ENCODE peak calls at places on chromosomes 6 and 20, in seven cellular contexts. One of them, this sample, is unnamed.

GRCh38 chr20:34337982-34338756 is 24.9 kb upstream of the ITCH start:
- DNase-seq in AG10803: no peak
- DNase-seq in NCI-H510A treated with DMSO at 0.1 percent for 48 hours: no peak
- DNase-seq in foreskin keratinocyte: no peak
- DNase-seq in esophagus squamous epithelium: no peak
- DNase-seq in NCI-H1105 treated with DMSO at 0.1 percent for 48 hours: no peak
- DNase-seq in mesenchymal stem cell: no peak
- DNase-seq in this sample: no peak

GRCh38 chr20:13684566-13685222 is 46.0 kb upstream of the TASP1 start:
- DNase-seq in AG10803: peak
- DNase-seq in esophagus squamous epithelium: no peak
- DNase-seq in NCI-H510A treated with DMSO at 0.1 percent for 48 hours: no peak
- DNase-seq in foreskin keratinocyte: no peak
- DNase-seq in mesenchymal stem cell: no peak
- DNase-seq in NCI-H1105 treated with DMSO at 0.1 percent for 48 hours: no peak
- DNase-seq in this sample: no peak

GRCh38 chr20:62617711-62618483 is 24.4 kb upstream of the SLCO4A1 start:
- DNase-seq in AG10803: no peak
- DNase-seq in NCI-H510A treated with DMSO at 0.1 percent for 48 hours: no peak
- DNase-seq in esophagus squamous epithelium: no peak
- DNase-seq in foreskin keratinocyte: no peak
- DNase-seq in NCI-H1105 treated with DMSO at 0.1 percent for 48 hours: no peak
- DNase-seq in mesenchymal stem cell: no peak
- DNase-seq in this sample: no peak

GRCh38 chr6:134853111-134854055 is 96.5 kb downstream of the ALDH8A1 start:
- DNase-seq in esophagus squamous epithelium: no peak
- DNase-seq in AG10803: peak
- DNase-seq in mesenchymal stem cell: no peak
- DNase-seq in NCI-H1105 treated with DMSO at 0.1 percent for 48 hours: no peak
- DNase-seq in NCI-H510A treated with DMSO at 0.1 percent for 48 hours: peak
- DNase-seq in foreskin keratinocyte: peak
- DNase-seq in this sample: no peak

GRCh38 chr6:41682966-41683459 is 44.7 kb downstream of the MDFI start:
- DNase-seq in mesenchymal stem cell: no peak
- DNase-seq in foreskin keratinocyte: no peak
- DNase-seq in AG10803: no peak
- DNase-seq in NCI-H510A treated with DMSO at 0.1 percent for 48 hours: no peak
- DNase-seq in NCI-H1105 treated with DMSO at 0.1 percent for 48 hours: no peak
- DNase-seq in esophagus squamous epithelium: no peak
- DNase-seq in this sample: no peak

GRCh38 chr6:28988536-28989415 is 16.3 kb downstream of the ZNF311 start:
- DNase-seq in foreskin keratinocyte: peak
- DNase-seq in mesenchymal stem cell: peak
- DNase-seq in NCI-H1105 treated with DMSO at 0.1 percent for 48 hours: no peak
- DNase-seq in AG10803: peak
- DNase-seq in esophagus squamous epithelium: no peak
- DNase-seq in NCI-H510A treated with DMSO at 0.1 percent for 48 hours: peak
- DNase-seq in this sample: no peak

GRCh38 chr6:33744895-33745546 is 1.7 kb downstream of the IP6K3 start:
- DNase-seq in mesenchymal stem cell: peak
- DNase-seq in esophagus squamous epithelium: no peak
- DNase-seq in NCI-H1105 treated with DMSO at 0.1 percent for 48 hours: peak
- DNase-seq in foreskin keratinocyte: no peak
- DNase-seq in NCI-H510A treated with DMSO at 0.1 percent for 48 hours: peak
- DNase-seq in AG10803: no peak
- DNase-seq in this sample: no peak

GRCh38 chr6:32666420-32667300 is at the start of gene HLA-DQB1:
- DNase-seq in esophagus squamous epithelium: no peak
- DNase-seq in NCI-H1105 treated with DMSO at 0.1 percent for 48 hours: no peak
- DNase-seq in foreskin keratinocyte: no peak
- DNase-seq in mesenchymal stem cell: peak
- DNase-seq in AG10803: no peak
- DNase-seq in NCI-H510A treated with DMSO at 0.1 percent for 48 hours: no peak
- DNase-seq in this sample: no peak

GRCh38 chr6:47677381-47678100 is 20.8 kb upstream of the ADGRF4 start:
- DNase-seq in foreskin keratinocyte: no peak
- DNase-seq in esophagus squamous epithelium: no peak
- DNase-seq in AG10803: no peak
- DNase-seq in NCI-H1105 treated with DMSO at 0.1 percent for 48 hours: no peak
- DNase-seq in mesenchymal stem cell: no peak
- DNase-seq in NCI-H510A treated with DMSO at 0.1 percent for 48 hours: no peak
- DNase-seq in this sample: no peak